ENCODE peak calls at places on chromosomes 7 and 10, in nine cellular contexts. K, H, L, J, S, P, Z, G and E are unnamed samples.
A peak's percentile ranks its signal among the peaks of the same experiment; 100 is the strongest.

GRCh38 chr7:40704172-40704571 is 569.4 kb downstream of the SUGCT start:
- DNase-seq in H (no peak), S (no peak), J (no peak), L (no peak), K (no peak), G (no peak), P (no peak), Z (no peak), E (no peak)

GRCh38 chr7:28666144-28666543 is 253.8 kb downstream of the CREB5 start:
- DNase-seq in K (no peak), J (no peak), Z (no peak), G (no peak), S (no peak), L (no peak), P (no peak), H (no peak), E (peak; percentile 78)

GRCh38 chr10:105148456-105148855 is 507.4 kb downstream of the SORCS3 start:
- DNase-seq in G (no peak), H (no peak), S (no peak), Z (no peak), J (no peak), L (no peak), K (no peak), P (no peak), E (no peak)

GRCh38 chr10:47380341-47381215 is 3.5 kb downstream of the ZNF488 start:
- DNase-seq in J (peak; percentile 59), Z (no peak), G (no peak), K (no peak), P (no peak), H (no peak), S (no peak), L (no peak), E (no peak)

GRCh38 chr7:130627775-130628174 is 40.8 kb downstream of the COPG2 start:
- DNase-seq in K (no peak), H (no peak), G (no peak), L (no peak), P (no peak), J (no peak), S (no peak), Z (no peak), E (no peak)

GRCh38 chr7:99109108-99110051 is 34.5 kb downstream of the SMURF1 start:
- DNase-seq in H (no peak), J (no peak), G (no peak), K (no peak), Z (no peak), L (peak; percentile 23), S (peak; percentile 75), P (no peak), E (peak; percentile 44)

GRCh38 chr10:102267748-102268147 is 22.4 kb downstream of the GBF1 start:
- DNase-seq in G (peak; percentile 50), L (peak; percentile 13), H (no peak), Z (peak; percentile 60), S (no peak), J (no peak), K (no peak), P (no peak), E (peak; percentile 88)

GRCh38 chr10:78541528-78542470 is 508.1 kb downstream of the RPS24 start:
- DNase-seq in Z (peak; percentile 48), G (peak; percentile 56), P (no peak), L (peak; percentile 48), J (no peak), K (no peak), S (no peak), H (no peak), E (peak; percentile 45)

GRCh38 chr10:110827872-110828271 is 43.9 kb upstream of the PDCD4 start:
- DNase-seq in Z (no peak), S (no peak), H (no peak), J (no peak), P (no peak), G (no peak), K (no peak), L (no peak), E (no peak)

GRCh38 chr7:135486258-135486657 is 23.6 kb downstream of the CNOT4 start:
- DNase-seq in K (no peak), L (no peak), J (no peak), S (no peak), P (no peak), H (no peak), Z (no peak), G (peak; percentile 55), E (peak; percentile 69)

GRCh38 chr7:107938448-107939250 is 47.7 kb downstream of the DLD start:
- DNase-seq in L (no peak), S (no peak), J (no peak), H (no peak), K (no peak), Z (peak; percentile 75), G (no peak), P (no peak), E (peak; percentile 67)

GRCh38 chr7:85322252-85322651 is 135.4 kb upstream of the SEMA3D start:
- DNase-seq in Z (no peak), H (no peak), J (no peak), L (no peak), S (no peak), P (no peak), G (no peak), K (no peak), E (no peak)

GRCh38 chr10:558891-559766 is 130.3 kb downstream of the DIP2C start:
- DNase-seq in J (no peak), K (no peak), L (no peak), G (no peak), Z (no peak), H (no peak), P (no peak), S (no peak), E (no peak)

GRCh38 chr7:75565129-75565528 is 73.0 kb downstream of the SPDYE5 start:
- DNase-seq in J (peak; percentile 45), L (no peak), G (peak; percentile 85), Z (peak; percentile 92), H (no peak), P (no peak), S (peak; percentile 84), K (no peak), E (peak; percentile 91)

GRCh38 chr7:44693641-44694313 is 54.9 kb upstream of the ZMIZ2 start:
- DNase-seq in P (no peak), Z (no peak), H (no peak), K (no peak), L (no peak), J (no peak), S (no peak), G (peak; percentile 81), E (peak; percentile 92)

GRCh38 chr7:69438584-69438983 is 159.7 kb upstream of the AUTS2 start:
- DNase-seq in S (no peak), K (no peak), G (no peak), Z (peak; percentile 5), L (no peak), H (no peak), P (no peak), J (no peak), E (no peak)